ENCODE peak calls at places on chromosomes 7 and 10, in six cellular contexts. One of them, this sample, is unnamed.

GRCh38 chr10:32338262-32338661 is 8.7 kb downstream of the EPC1 start:
- DNase-seq in heart left ventricle: no peak
- DNase-seq in astrocyte: peak; percentile 23
- DNase-seq in transverse colon: no peak
- DNase-seq in heart right ventricle: no peak
- DNase-seq in psoas muscle: no peak
- DNase-seq in this sample: no peak

GRCh38 chr10:1398626-1399410 is 338.5 kb downstream of the ADARB2 start:
- DNase-seq in heart left ventricle: no peak
- DNase-seq in astrocyte: no peak
- DNase-seq in transverse colon: no peak
- DNase-seq in heart right ventricle: no peak
- DNase-seq in psoas muscle: no peak
- DNase-seq in this sample: no peak

GRCh38 chr10:12344375-12345110 is 4.8 kb upstream of the CAMK1D start:
- DNase-seq in heart left ventricle: no peak
- DNase-seq in astrocyte: no peak
- DNase-seq in transverse colon: no peak
- DNase-seq in heart right ventricle: no peak
- DNase-seq in psoas muscle: no peak
- DNase-seq in this sample: no peak

GRCh38 chr10:48296699-48297098 is 9.8 kb upstream of the MAPK8 start:
- DNase-seq in heart left ventricle: no peak
- DNase-seq in astrocyte: no peak
- DNase-seq in transverse colon: no peak
- DNase-seq in heart right ventricle: no peak
- DNase-seq in psoas muscle: no peak
- DNase-seq in this sample: no peak

GRCh38 chr7:95609277-95609971 is 13.1 kb upstream of the PDK4 start:
- DNase-seq in heart left ventricle: peak; percentile 48
- DNase-seq in astrocyte: peak; percentile 22
- DNase-seq in transverse colon: peak; percentile 63
- DNase-seq in heart right ventricle: peak; percentile 63
- DNase-seq in psoas muscle: no peak
- DNase-seq in this sample: peak; percentile 64

GRCh38 chr7:8190121-8190895 is 71.7 kb downstream of the ICA1 start:
- DNase-seq in heart left ventricle: no peak
- DNase-seq in astrocyte: peak; percentile 23
- DNase-seq in transverse colon: peak; percentile 59
- DNase-seq in heart right ventricle: peak; percentile 53
- DNase-seq in psoas muscle: no peak
- DNase-seq in this sample: peak; percentile 46

GRCh38 chr7:50208335-50208982 is 96.1 kb upstream of the IKZF1 start:
- DNase-seq in heart left ventricle: no peak
- DNase-seq in astrocyte: no peak
- DNase-seq in transverse colon: no peak
- DNase-seq in heart right ventricle: no peak
- DNase-seq in psoas muscle: no peak
- DNase-seq in this sample: no peak

GRCh38 chr7:690478-691360 is 35.8 kb upstream of the DNAAF5 start:
- DNase-seq in heart left ventricle: no peak
- DNase-seq in astrocyte: no peak
- DNase-seq in transverse colon: peak; percentile 2
- DNase-seq in heart right ventricle: no peak
- DNase-seq in psoas muscle: peak; percentile 24
- DNase-seq in this sample: no peak

GRCh38 chr7:6162331-6162620 is 110.1 kb downstream of the CYTH3 start:
- DNase-seq in heart left ventricle: peak; percentile 87
- DNase-seq in astrocyte: no peak
- DNase-seq in transverse colon: peak; percentile 19
- DNase-seq in heart right ventricle: peak; percentile 87
- DNase-seq in psoas muscle: peak; percentile 82
- DNase-seq in this sample: no peak

GRCh38 chr10:2392145-2392812 is 655.0 kb upstream of the ADARB2 start:
- DNase-seq in heart left ventricle: no peak
- DNase-seq in astrocyte: peak; percentile 1
- DNase-seq in transverse colon: no peak
- DNase-seq in heart right ventricle: no peak
- DNase-seq in psoas muscle: no peak
- DNase-seq in this sample: no peak

GRCh38 chr10:111934926-111935325 is 248.6 kb downstream of the GPAM start:
- DNase-seq in heart left ventricle: no peak
- DNase-seq in astrocyte: no peak
- DNase-seq in transverse colon: no peak
- DNase-seq in heart right ventricle: no peak
- DNase-seq in psoas muscle: no peak
- DNase-seq in this sample: no peak

GRCh38 chr10:52146766-52147165 is 167.3 kb upstream of the DKK1 start:
- DNase-seq in heart left ventricle: no peak
- DNase-seq in astrocyte: no peak
- DNase-seq in transverse colon: no peak
- DNase-seq in heart right ventricle: no peak
- DNase-seq in psoas muscle: no peak
- DNase-seq in this sample: no peak

GRCh38 chr7:16583834-16584233 is 57.2 kb downstream of the LRRC72 start:
- DNase-seq in heart left ventricle: no peak
- DNase-seq in astrocyte: no peak
- DNase-seq in transverse colon: no peak
- DNase-seq in heart right ventricle: no peak
- DNase-seq in psoas muscle: no peak
- DNase-seq in this sample: no peak

GRCh38 chr10:69801434-69802315 is at the start of gene COL13A1:
- DNase-seq in heart left ventricle: peak; percentile 60
- DNase-seq in astrocyte: peak; percentile 68
- DNase-seq in transverse colon: peak; percentile 27
- DNase-seq in heart right ventricle: peak; percentile 37
- DNase-seq in psoas muscle: peak; percentile 83
- DNase-seq in this sample: no peak

GRCh38 chr10:82796510-82796909 is 921.5 kb downstream of the NRG3 start:
- DNase-seq in heart left ventricle: no peak
- DNase-seq in astrocyte: peak; percentile 23
- DNase-seq in transverse colon: no peak
- DNase-seq in heart right ventricle: no peak
- DNase-seq in psoas muscle: no peak
- DNase-seq in this sample: no peak

GRCh38 chr10:98154076-98154475 is 19.6 kb downstream of the R3HCC1L start:
- DNase-seq in heart left ventricle: no peak
- DNase-seq in astrocyte: no peak
- DNase-seq in transverse colon: no peak
- DNase-seq in heart right ventricle: no peak
- DNase-seq in psoas muscle: no peak
- DNase-seq in this sample: no peak

GRCh38 chr10:79385804-79386531 is 38.7 kb downstream of the PPIF start:
- DNase-seq in heart left ventricle: no peak
- DNase-seq in astrocyte: no peak
- DNase-seq in transverse colon: no peak
- DNase-seq in heart right ventricle: no peak
- DNase-seq in psoas muscle: peak; percentile 55
- DNase-seq in this sample: no peak

GRCh38 chr10:34967411-34967880 is 122.7 kb downstream of the CUL2 start:
- DNase-seq in heart left ventricle: peak; percentile 48
- DNase-seq in astrocyte: peak; percentile 94
- DNase-seq in transverse colon: no peak
- DNase-seq in heart right ventricle: peak; percentile 33
- DNase-seq in psoas muscle: peak; percentile 56
- DNase-seq in this sample: no peak

GRCh38 chr10:127565583-127565982 is 16.5 kb downstream of the NPS start:
- DNase-seq in heart left ventricle: no peak
- DNase-seq in astrocyte: no peak
- DNase-seq in transverse colon: no peak
- DNase-seq in heart right ventricle: no peak
- DNase-seq in psoas muscle: no peak
- DNase-seq in this sample: no peak

GRCh38 chr10:67666416-67667043 is 29.5 kb downstream of the CTNNA3 start:
- DNase-seq in heart left ventricle: no peak
- DNase-seq in astrocyte: peak; percentile 1
- DNase-seq in transverse colon: no peak
- DNase-seq in heart right ventricle: no peak
- DNase-seq in psoas muscle: no peak
- DNase-seq in this sample: peak; percentile 36

GRCh38 chr7:151539055-151539714 is 19.5 kb upstream of the RHEB start:
- DNase-seq in heart left ventricle: peak; percentile 45
- DNase-seq in astrocyte: no peak
- DNase-seq in transverse colon: no peak
- DNase-seq in heart right ventricle: no peak
- DNase-seq in psoas muscle: no peak
- DNase-seq in this sample: no peak

GRCh38 chr10:12839349-12839927 is 162.1 kb downstream of the CCDC3 start:
- DNase-seq in heart left ventricle: no peak
- DNase-seq in astrocyte: no peak
- DNase-seq in transverse colon: no peak
- DNase-seq in heart right ventricle: no peak
- DNase-seq in psoas muscle: no peak
- DNase-seq in this sample: no peak

GRCh38 chr10:27771231-27771630 is 25.6 kb upstream of the MKX start:
- DNase-seq in heart left ventricle: no peak
- DNase-seq in astrocyte: no peak
- DNase-seq in transverse colon: no peak
- DNase-seq in heart right ventricle: no peak
- DNase-seq in psoas muscle: no peak
- DNase-seq in this sample: no peak

GRCh38 chr7:1939434-1940401 is 269.6 kb downstream of the ELFN1 start:
- DNase-seq in heart left ventricle: peak; percentile 27
- DNase-seq in astrocyte: no peak
- DNase-seq in transverse colon: no peak
- DNase-seq in heart right ventricle: no peak
- DNase-seq in psoas muscle: peak; percentile 50
- DNase-seq in this sample: no peak

GRCh38 chr7:112571852-112572607 is 91.2 kb downstream of the LSMEM1 start:
- DNase-seq in heart left ventricle: no peak
- DNase-seq in astrocyte: no peak
- DNase-seq in transverse colon: peak; percentile 27
- DNase-seq in heart right ventricle: no peak
- DNase-seq in psoas muscle: no peak
- DNase-seq in this sample: no peak

GRCh38 chr7:50556247-50556976 is 8.8 kb downstream of the DDC start:
- DNase-seq in heart left ventricle: no peak
- DNase-seq in astrocyte: no peak
- DNase-seq in transverse colon: peak; percentile 60
- DNase-seq in heart right ventricle: no peak
- DNase-seq in psoas muscle: no peak
- DNase-seq in this sample: no peak

GRCh38 chr10:91090761-91091529 is 129.5 kb upstream of the PCGF5 start:
- DNase-seq in heart left ventricle: no peak
- DNase-seq in astrocyte: peak; percentile 21
- DNase-seq in transverse colon: no peak
- DNase-seq in heart right ventricle: no peak
- DNase-seq in psoas muscle: no peak
- DNase-seq in this sample: no peak

GRCh38 chr7:106062006-106062405 is 50.1 kb downstream of the SYPL1 start:
- DNase-seq in heart left ventricle: no peak
- DNase-seq in astrocyte: no peak
- DNase-seq in transverse colon: no peak
- DNase-seq in heart right ventricle: no peak
- DNase-seq in psoas muscle: no peak
- DNase-seq in this sample: no peak

DNA sequence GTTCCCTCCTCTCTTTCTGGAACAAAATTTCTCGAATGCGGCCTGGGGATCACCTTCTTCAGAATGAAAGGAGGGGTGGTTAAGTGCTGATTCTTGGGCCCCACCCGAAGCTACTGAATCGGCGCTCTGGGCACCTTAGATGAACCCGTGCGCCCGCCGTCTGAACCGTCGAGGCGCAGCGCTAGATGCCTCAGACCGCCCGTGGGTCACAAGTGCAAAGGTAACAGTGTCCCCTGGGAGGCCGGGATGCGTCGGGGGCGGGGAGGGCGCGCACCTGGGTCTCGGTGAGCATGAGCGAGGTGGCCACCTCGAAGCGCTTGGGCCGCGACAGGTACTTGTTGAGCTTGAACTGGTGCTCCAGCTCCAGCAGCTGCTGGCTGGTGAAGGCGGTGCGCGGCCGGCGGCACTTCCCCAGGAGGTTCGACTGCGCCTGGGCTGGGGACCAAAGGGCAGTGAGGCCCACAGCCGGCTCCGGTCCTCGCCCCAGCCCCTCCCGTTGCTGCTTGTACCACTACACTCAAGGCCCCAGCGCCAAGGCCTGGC is 4.2 kb downstream of the MNX1 start:
- DNase-seq in heart left ventricle: no peak
- DNase-seq in astrocyte: no peak
- DNase-seq in transverse colon: peak; percentile 71
- DNase-seq in heart right ventricle: no peak
- DNase-seq in psoas muscle: peak; percentile 44
- DNase-seq in this sample: no peak
- H3K27me3 ChIP-seq in heart left ventricle: peaks cover 92% of the 10 kb centered on the region
- H3K27me3 ChIP-seq in astrocyte: peaks cover 83% of the 10 kb centered on the region
- H3K27me3 ChIP-seq in transverse colon: peaks cover 97% of the 10 kb centered on the region
- H3K27me3 ChIP-seq in heart right ventricle: peaks cover 96% of the 10 kb centered on the region
- H3K27me3 ChIP-seq in psoas muscle: peaks cover 74% of the 10 kb centered on the region
- H3K27me3 ChIP-seq in this sample: no peaks in the 10 kb centered on the region

DNA sequence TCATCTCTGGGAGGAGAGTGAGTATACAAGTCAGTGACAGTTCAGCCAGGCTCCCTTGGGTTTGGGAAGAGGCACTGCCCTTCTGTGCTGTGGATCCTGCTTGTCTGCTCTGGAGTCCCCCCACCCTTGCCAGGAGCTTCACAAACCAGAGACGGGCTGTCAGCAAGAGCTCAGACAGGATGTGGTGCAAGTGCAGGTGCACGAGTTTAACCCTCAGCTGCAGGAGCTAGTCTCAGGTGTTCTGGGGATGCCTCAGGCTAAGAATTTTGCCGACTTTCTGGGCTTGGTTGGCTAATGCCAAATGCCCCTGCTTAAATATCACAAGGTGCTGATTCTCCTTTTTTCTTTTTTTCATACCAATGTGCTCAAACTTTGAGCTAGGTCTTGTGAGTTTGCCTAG is 22.3 kb downstream of the ZNF783 start:
- DNase-seq in heart left ventricle: no peak
- DNase-seq in astrocyte: no peak
- DNase-seq in transverse colon: peak; percentile 18
- DNase-seq in heart right ventricle: no peak
- DNase-seq in psoas muscle: no peak
- DNase-seq in this sample: no peak
- H3K4me3 ChIP-seq in heart left ventricle: no peak overlapping the region
- H3K4me3 ChIP-seq in astrocyte: peak overlapping the region; percentile 68
- H3K4me3 ChIP-seq in transverse colon: peak overlapping the region; percentile 55
- H3K4me3 ChIP-seq in heart right ventricle: no peak overlapping the region
- H3K4me3 ChIP-seq in psoas muscle: peak overlapping the region; percentile 74
- H3K4me3 ChIP-seq in this sample: peak overlapping the region; percentile 77

DNA sequence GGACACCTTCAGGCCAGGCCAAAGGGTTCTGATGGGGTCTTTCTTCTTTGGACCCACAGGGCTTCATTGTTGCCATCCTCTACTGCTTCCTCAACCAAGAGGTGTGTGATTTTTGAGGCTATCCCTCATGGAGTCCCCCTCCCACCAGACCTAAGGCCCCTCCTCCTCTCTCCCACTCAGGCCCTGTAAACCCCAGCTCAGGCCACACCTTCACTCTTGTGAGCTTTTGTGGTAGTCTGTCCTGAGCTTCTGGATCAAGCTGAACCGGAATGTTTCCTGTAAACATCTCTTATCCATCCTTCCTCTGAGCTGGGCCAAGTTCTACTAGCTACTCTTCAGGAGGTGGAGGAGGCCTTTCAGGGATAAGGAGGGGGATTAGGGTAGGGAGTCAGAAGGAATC is 13.5 kb downstream of the GHRHR start:
- DNase-seq in heart left ventricle: no peak
- DNase-seq in astrocyte: no peak
- DNase-seq in transverse colon: no peak
- DNase-seq in heart right ventricle: no peak
- DNase-seq in psoas muscle: no peak
- DNase-seq in this sample: no peak
- H3K27me3 ChIP-seq in heart left ventricle: no peaks in the 10 kb centered on the region
- H3K27me3 ChIP-seq in astrocyte: peaks cover 43% of the 10 kb centered on the region
- H3K27me3 ChIP-seq in transverse colon: no peaks in the 10 kb centered on the region
- H3K27me3 ChIP-seq in heart right ventricle: peaks cover 11% of the 10 kb centered on the region
- H3K27me3 ChIP-seq in psoas muscle: peaks cover 3% of the 10 kb centered on the region
- H3K27me3 ChIP-seq in this sample: peaks cover 26% of the 10 kb centered on the region

GRCh38 chr10:114504769-114505579 is 100.7 kb upstream of the AFAP1L2 start:
- DNase-seq in heart left ventricle: peak; percentile 54
- DNase-seq in astrocyte: peak; percentile 94
- DNase-seq in transverse colon: no peak
- DNase-seq in heart right ventricle: no peak
- DNase-seq in psoas muscle: no peak
- DNase-seq in this sample: no peak
- H3K4me3 ChIP-seq in heart left ventricle: no peak overlapping the region
- H3K4me3 ChIP-seq in astrocyte: no peak overlapping the region
- H3K4me3 ChIP-seq in transverse colon: no peak overlapping the region
- H3K4me3 ChIP-seq in heart right ventricle: no peak overlapping the region
- H3K4me3 ChIP-seq in psoas muscle: no peak overlapping the region
- H3K4me3 ChIP-seq in this sample: no peak overlapping the region